ENCODE peak calls at places on chromosomes 5 and 9, in eight cellular contexts. One of them, this sample, is unnamed.

GRCh38 chr5:66864240-66864884 is 268.2 kb downstream of the MAST4 start:
- DNase-seq in A549: peak
- DNase-seq in ovary: no peak
- DNase-seq in stomach: no peak
- DNase-seq in HepG2: peak
- DNase-seq in sigmoid colon: no peak
- DNase-seq in upper lobe of left lung: no peak
- DNase-seq in transverse colon: no peak
- DNase-seq in this sample: no peak

GRCh38 chr5:145978672-145979071 is 42.3 kb downstream of the SH3RF2 start:
- DNase-seq in A549: no peak
- DNase-seq in stomach: peak
- DNase-seq in sigmoid colon: no peak
- DNase-seq in ovary: no peak
- DNase-seq in upper lobe of left lung: no peak
- DNase-seq in transverse colon: peak
- DNase-seq in HepG2: no peak
- DNase-seq in this sample: no peak

GRCh38 chr5:39928709-39929108 is 503.9 kb upstream of the DAB2 start:
- DNase-seq in HepG2: no peak
- DNase-seq in A549: no peak
- DNase-seq in sigmoid colon: no peak
- DNase-seq in ovary: no peak
- DNase-seq in transverse colon: no peak
- DNase-seq in upper lobe of left lung: no peak
- DNase-seq in stomach: no peak
- DNase-seq in this sample: no peak

GRCh38 chr9:101366038-101366756 is 18.6 kb downstream of the BAAT start:
- DNase-seq in upper lobe of left lung: no peak
- DNase-seq in ovary: no peak
- DNase-seq in HepG2: peak
- DNase-seq in sigmoid colon: no peak
- DNase-seq in stomach: no peak
- DNase-seq in transverse colon: no peak
- DNase-seq in A549: peak
- DNase-seq in this sample: no peak

GRCh38 chr5:144309265-144309664 is 138.6 kb downstream of the KCTD16 start:
- DNase-seq in stomach: no peak
- DNase-seq in sigmoid colon: no peak
- DNase-seq in HepG2: peak
- DNase-seq in A549: no peak
- DNase-seq in transverse colon: no peak
- DNase-seq in upper lobe of left lung: no peak
- DNase-seq in ovary: no peak
- DNase-seq in this sample: no peak

GRCh38 chr9:105243015-105243686 is 1.3 kb upstream of the SLC44A1 start:
- DNase-seq in stomach: no peak
- DNase-seq in ovary: no peak
- DNase-seq in sigmoid colon: no peak
- DNase-seq in A549: no peak
- DNase-seq in HepG2: no peak
- DNase-seq in upper lobe of left lung: no peak
- DNase-seq in transverse colon: no peak
- DNase-seq in this sample: no peak

GRCh38 chr9:93064392-93065124 is 6.1 kb downstream of the SUSD3 start:
- DNase-seq in sigmoid colon: no peak
- DNase-seq in A549: no peak
- DNase-seq in HepG2: no peak
- DNase-seq in ovary: no peak
- DNase-seq in upper lobe of left lung: no peak
- DNase-seq in stomach: peak
- DNase-seq in transverse colon: peak
- DNase-seq in this sample: no peak

GRCh38 chr5:171640396-171640981 is 145.1 kb upstream of the SMIM23 start:
- DNase-seq in ovary: no peak
- DNase-seq in stomach: no peak
- DNase-seq in A549: no peak
- DNase-seq in sigmoid colon: no peak
- DNase-seq in HepG2: no peak
- DNase-seq in upper lobe of left lung: no peak
- DNase-seq in transverse colon: no peak
- DNase-seq in this sample: no peak

GRCh38 chr5:125815-126214 is 33.8 kb downstream of the PLEKHG4B start:
- DNase-seq in sigmoid colon: no peak
- DNase-seq in A549: no peak
- DNase-seq in upper lobe of left lung: no peak
- DNase-seq in HepG2: no peak
- DNase-seq in ovary: no peak
- DNase-seq in stomach: no peak
- DNase-seq in transverse colon: no peak
- DNase-seq in this sample: no peak

GRCh38 chr5:87137280-87137679 is 130.4 kb upstream of the RASA1 start:
- DNase-seq in stomach: no peak
- DNase-seq in sigmoid colon: no peak
- DNase-seq in HepG2: no peak
- DNase-seq in A549: no peak
- DNase-seq in upper lobe of left lung: no peak
- DNase-seq in ovary: no peak
- DNase-seq in transverse colon: no peak
- DNase-seq in this sample: peak

GRCh38 chr5:134438641-134439621 is 27.2 kb upstream of the CDKN2AIPNL start:
- DNase-seq in upper lobe of left lung: no peak
- DNase-seq in A549: no peak
- DNase-seq in ovary: peak
- DNase-seq in sigmoid colon: peak
- DNase-seq in stomach: peak
- DNase-seq in transverse colon: peak
- DNase-seq in HepG2: peak
- DNase-seq in this sample: peak

GRCh38 chr9:79973627-79974026 is 401.9 kb downstream of the TLE4 start:
- DNase-seq in sigmoid colon: no peak
- DNase-seq in ovary: no peak
- DNase-seq in upper lobe of left lung: no peak
- DNase-seq in transverse colon: no peak
- DNase-seq in stomach: no peak
- DNase-seq in A549: no peak
- DNase-seq in HepG2: no peak
- DNase-seq in this sample: no peak

GRCh38 chr5:171226096-171226495 is 83.0 kb upstream of the TLX3 start:
- DNase-seq in A549: no peak
- DNase-seq in stomach: no peak
- DNase-seq in upper lobe of left lung: no peak
- DNase-seq in transverse colon: no peak
- DNase-seq in ovary: no peak
- DNase-seq in sigmoid colon: no peak
- DNase-seq in HepG2: no peak
- DNase-seq in this sample: no peak

GRCh38 chr9:83582026-83582425 is 40.9 kb upstream of the IDNK start:
- DNase-seq in HepG2: no peak
- DNase-seq in upper lobe of left lung: no peak
- DNase-seq in A549: no peak
- DNase-seq in stomach: no peak
- DNase-seq in ovary: no peak
- DNase-seq in sigmoid colon: no peak
- DNase-seq in transverse colon: no peak
- DNase-seq in this sample: no peak

GRCh38 chr9:83588256-83588655 is 34.7 kb upstream of the IDNK start:
- DNase-seq in transverse colon: no peak
- DNase-seq in stomach: no peak
- DNase-seq in upper lobe of left lung: no peak
- DNase-seq in sigmoid colon: no peak
- DNase-seq in ovary: no peak
- DNase-seq in A549: no peak
- DNase-seq in HepG2: no peak
- DNase-seq in this sample: no peak

GRCh38 chr9:83583151-83584014 is 39.6 kb upstream of the IDNK start:
- DNase-seq in A549: peak
- DNase-seq in upper lobe of left lung: no peak
- DNase-seq in stomach: peak
- DNase-seq in transverse colon: peak
- DNase-seq in HepG2: peak
- DNase-seq in sigmoid colon: peak
- DNase-seq in ovary: peak
- DNase-seq in this sample: peak

DNA sequence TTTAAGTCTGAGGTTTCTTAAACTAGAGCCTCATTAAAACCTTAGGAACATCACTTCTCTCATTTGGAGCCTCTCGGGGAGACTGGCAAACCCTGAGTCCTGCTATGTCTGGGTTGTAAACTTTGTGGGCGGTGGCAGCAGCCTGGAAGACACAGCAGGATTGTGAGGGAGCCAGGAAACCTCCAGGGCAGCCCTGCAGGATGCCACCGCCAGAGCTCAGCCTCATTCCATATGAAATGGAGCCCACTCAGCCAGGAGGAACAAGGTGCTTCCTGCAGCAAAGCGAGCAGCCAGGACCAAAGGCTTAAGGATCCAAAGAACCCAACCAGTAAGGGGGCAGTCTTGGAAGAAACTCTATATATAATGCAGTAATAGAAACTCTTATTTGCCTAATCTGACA is 37.9 kb upstream of the IDNK start:
- DNase-seq in HepG2: no peak
- DNase-seq in ovary: no peak
- DNase-seq in stomach: no peak
- DNase-seq in sigmoid colon: no peak
- DNase-seq in A549: no peak
- DNase-seq in upper lobe of left lung: no peak
- DNase-seq in transverse colon: no peak
- DNase-seq in this sample: no peak
- H3K4me3 ChIP-seq in HepG2: no peak
- H3K4me3 ChIP-seq in ovary: no peak
- H3K4me3 ChIP-seq in stomach: no peak
- H3K4me3 ChIP-seq in sigmoid colon: no peak
- H3K4me3 ChIP-seq in A549: no peak
- H3K4me3 ChIP-seq in upper lobe of left lung: no peak
- H3K4me3 ChIP-seq in transverse colon: no peak
- H3K4me3 ChIP-seq in this sample: no peak

GRCh38 chr9:113542016-113542415 is 78.5 kb downstream of the RGS3 start:
- DNase-seq in stomach: no peak
- DNase-seq in sigmoid colon: peak
- DNase-seq in transverse colon: no peak
- DNase-seq in A549: no peak
- DNase-seq in ovary: no peak
- DNase-seq in upper lobe of left lung: no peak
- DNase-seq in HepG2: no peak
- DNase-seq in this sample: no peak

GRCh38 chr9:113543286-113544000 is 79.9 kb downstream of the RGS3 start:
- DNase-seq in HepG2: no peak
- DNase-seq in transverse colon: no peak
- DNase-seq in stomach: no peak
- DNase-seq in ovary: peak
- DNase-seq in upper lobe of left lung: no peak
- DNase-seq in A549: no peak
- DNase-seq in sigmoid colon: peak
- DNase-seq in this sample: no peak

GRCh38 chr9:113542741-113543140 is 79.2 kb downstream of the RGS3 start:
- DNase-seq in stomach: no peak
- DNase-seq in transverse colon: no peak
- DNase-seq in ovary: peak
- DNase-seq in sigmoid colon: peak
- DNase-seq in HepG2: no peak
- DNase-seq in upper lobe of left lung: no peak
- DNase-seq in A549: no peak
- DNase-seq in this sample: no peak

GRCh38 chr9:113540466-113540865 is 76.9 kb downstream of the RGS3 start:
- DNase-seq in sigmoid colon: peak
- DNase-seq in upper lobe of left lung: no peak
- DNase-seq in A549: no peak
- DNase-seq in ovary: no peak
- DNase-seq in HepG2: no peak
- DNase-seq in transverse colon: no peak
- DNase-seq in stomach: no peak
- DNase-seq in this sample: no peak

GRCh38 chr9:113541019-113541900 is 77.7 kb downstream of the RGS3 start:
- DNase-seq in HepG2: peak
- DNase-seq in stomach: peak
- DNase-seq in ovary: no peak
- DNase-seq in transverse colon: peak
- DNase-seq in A549: peak
- DNase-seq in upper lobe of left lung: no peak
- DNase-seq in sigmoid colon: peak
- DNase-seq in this sample: no peak
- TF ChIP-seq POLR2A in HepG2: no peak
- TF ChIP-seq POLR2A in stomach: no peak
- TF ChIP-seq POLR2A in ovary: no peak
- TF ChIP-seq POLR2A in transverse colon: no peak
- TF ChIP-seq POLR2A in A549: no peak
- TF ChIP-seq POLR2A in upper lobe of left lung: no peak
- TF ChIP-seq POLR2A in sigmoid colon: no peak
- TF ChIP-seq POLR2A in this sample: no peak

DNA sequence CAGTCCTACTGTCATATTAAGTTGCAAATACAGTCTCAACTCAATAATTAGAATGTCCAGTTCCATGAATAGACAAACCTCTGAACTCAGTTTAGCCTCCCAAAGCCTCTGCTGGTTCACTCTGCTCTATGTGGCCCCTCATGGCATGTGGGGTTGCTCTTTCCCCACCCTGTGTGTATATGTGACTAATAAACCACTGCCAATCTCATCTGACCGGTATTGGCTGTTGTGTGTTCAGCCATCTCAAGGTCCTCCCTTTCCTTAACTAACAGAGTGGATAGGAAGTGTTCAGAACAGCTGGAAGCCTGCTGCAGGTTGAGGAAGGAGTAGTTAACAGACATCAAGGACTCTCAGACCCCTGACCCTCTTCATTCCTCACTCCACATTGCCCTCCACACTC is 55.3 kb downstream of the IL33 start:
- DNase-seq in transverse colon: no peak
- DNase-seq in HepG2: no peak
- DNase-seq in A549: no peak
- DNase-seq in ovary: no peak
- DNase-seq in stomach: no peak
- DNase-seq in sigmoid colon: no peak
- DNase-seq in upper lobe of left lung: no peak
- DNase-seq in this sample: no peak
- TF ChIP-seq EP300 in transverse colon: no peak
- TF ChIP-seq EP300 in HepG2: no peak
- TF ChIP-seq EP300 in A549: no peak
- TF ChIP-seq EP300 in ovary: no peak
- TF ChIP-seq EP300 in stomach: no peak
- TF ChIP-seq EP300 in sigmoid colon: no peak
- TF ChIP-seq EP300 in upper lobe of left lung: no peak
- TF ChIP-seq EP300 in this sample: no peak

DNA sequence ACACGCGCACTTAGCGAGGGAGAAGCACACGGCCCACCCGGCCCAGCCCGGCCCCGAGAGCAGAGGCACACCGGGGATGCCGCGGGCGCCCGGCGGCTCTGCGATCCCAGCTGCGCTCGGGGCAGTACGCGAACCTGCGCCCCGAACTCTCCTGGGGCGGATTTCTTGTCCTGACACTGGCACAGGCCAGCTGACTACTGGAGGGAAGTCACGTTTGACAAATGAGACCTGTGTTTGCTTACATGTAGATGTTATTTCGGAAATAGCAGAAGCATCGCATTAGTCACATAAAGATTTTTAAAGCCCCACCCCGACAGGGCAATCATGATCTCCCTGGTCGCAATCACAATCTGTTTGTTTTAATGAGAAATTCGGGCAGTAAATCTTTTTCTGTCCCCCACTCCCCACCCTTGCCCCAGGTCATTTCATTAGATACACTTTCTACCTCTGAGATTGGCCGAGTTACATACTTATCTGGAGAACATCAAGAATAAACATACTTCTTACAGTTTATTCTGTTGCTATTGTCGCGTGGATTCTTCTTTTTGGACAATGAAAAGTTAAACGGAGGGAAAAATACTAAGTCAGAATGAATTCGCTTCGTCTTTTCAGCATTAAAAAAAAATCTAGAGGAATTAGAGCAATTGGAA is 518.9 kb downstream of the CTNND2 start:
- DNase-seq in ovary: no peak
- DNase-seq in sigmoid colon: no peak
- DNase-seq in A549: no peak
- DNase-seq in transverse colon: no peak
- DNase-seq in stomach: no peak
- DNase-seq in HepG2: no peak
- DNase-seq in upper lobe of left lung: no peak
- DNase-seq in this sample: no peak
- H3K4me3 ChIP-seq in ovary: no peak
- H3K4me3 ChIP-seq in sigmoid colon: peak
- H3K4me3 ChIP-seq in A549: peak
- H3K4me3 ChIP-seq in transverse colon: peak
- H3K4me3 ChIP-seq in stomach: peak
- H3K4me3 ChIP-seq in HepG2: peak
- H3K4me3 ChIP-seq in upper lobe of left lung: peak
- H3K4me3 ChIP-seq in this sample: peak